ENCODE peak calls at places on chromosome 16, in four cellular contexts. F is uterus, X is right lobe of liver, C is mucosa of descending colon. S is an unnamed sample.

GRCh38 chr16:1790261-1790610 is 3.3 kb downstream of the IGFALS start:
- DNase-seq in F (no peak), X (no peak), C (no peak), S (no peak)

GRCh38 chr16:66435896-66436295 is 8.8 kb downstream of the BEAN1 start:
- DNase-seq in F (no peak), X (no peak), C (no peak), S (no peak)

GRCh38 chr16:14955546-14956231 is 18.4 kb downstream of the NPIPA1 start:
- DNase-seq in F (no peak), X (peak), C (no peak), S (no peak)

GRCh38 chr16:81693047-81693446 is 86.0 kb upstream of the PLCG2 start:
- DNase-seq in F (no peak), X (peak), C (no peak), S (no peak)

GRCh38 chr16:83552193-83552592 is 255.6 kb upstream of the HSBP1 start:
- DNase-seq in F (no peak), X (no peak), C (no peak), S (peak)

GRCh38 chr16:87297407-87297806 is 19.8 kb downstream of the C16orf95 start:
- DNase-seq in F (no peak), X (no peak), C (no peak), S (no peak)

GRCh38 chr16:66878067-66878466 is 2.2 kb upstream of the PDP2 start:
- DNase-seq in F (no peak), X (no peak), C (no peak), S (no peak)

GRCh38 chr16:85641776-85642176 is 28.7 kb downstream of the GSE1 start:
- DNase-seq in F (no peak), X (peak), C (peak), S (no peak)

GRCh38 chr16:1019234-1019933 is 37.8 kb downstream of the SOX8 start:
- DNase-seq in F (no peak), X (no peak), C (no peak), S (no peak)

GRCh38 chr16:71721066-71721740 is 3.3 kb downstream of the PHLPP2 start:
- DNase-seq in F (no peak), X (no peak), C (no peak), S (no peak)

GRCh38 chr16:66984902-66985311 is 3.5 kb upstream of the CES4A start:
- DNase-seq in F (no peak), X (no peak), C (no peak), S (no peak)

GRCh38 chr16:70157105-70157476 is 16.5 kb upstream of the CLEC18C start:
- DNase-seq in F (no peak), X (no peak), C (no peak), S (no peak)

GRCh38 chr16:7458144-7458543 is 125.5 kb downstream of the RBFOX1 start:
- DNase-seq in F (no peak), X (no peak), C (no peak), S (no peak)

DNA sequence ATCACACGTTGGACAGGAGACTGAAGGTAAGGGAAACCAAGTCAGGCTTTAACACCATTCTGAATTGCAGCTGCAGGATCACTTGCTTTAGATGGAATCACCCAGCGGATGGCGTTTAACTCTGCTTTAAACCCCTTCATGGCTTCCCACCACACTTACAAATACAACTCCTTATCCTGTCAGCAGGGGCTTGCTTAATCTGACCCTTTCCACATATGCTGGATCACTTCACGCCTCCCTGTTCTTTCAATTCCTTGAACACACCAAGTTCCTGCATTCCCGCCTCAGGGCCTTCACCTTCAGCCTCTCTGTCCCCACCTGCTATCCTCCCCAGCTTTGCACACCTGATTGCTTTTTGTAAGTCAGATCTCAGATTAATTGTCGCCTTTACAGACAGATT is 442.2 kb downstream of the MAF start:
- DNase-seq in F (no peak), X (no peak), C (no peak), S (no peak)
- TF ChIP-seq CTCF in F (no peak), X (no peak), C (no peak), S (no peak)

GRCh38 chr16:4090476-4090875 is 25.8 kb downstream of the ADCY9 start:
- DNase-seq in F (no peak), X (peak), C (no peak), S (no peak)
- H3K4me3 ChIP-seq in F (no peak), X (peak), C (no peak), S (peak)

GRCh38 chr16:89917773-89918452 is 749 bp upstream of the MC1R start:
- DNase-seq in F (peak), X (peak), C (peak), S (peak)

GRCh38 chr16:89921131-89921698 is 1.9 kb upstream of the TUBB3 start:
- DNase-seq in F (no peak), X (no peak), C (no peak), S (no peak)

GRCh38 chr16:89920723-89921122 is 2.1 kb downstream of the MC1R start:
- DNase-seq in F (no peak), X (no peak), C (no peak), S (no peak)

GRCh38 chr16:89919535-89920406 is 1.1 kb downstream of the MC1R start:
- DNase-seq in F (no peak), X (no peak), C (no peak), S (no peak)

DNA sequence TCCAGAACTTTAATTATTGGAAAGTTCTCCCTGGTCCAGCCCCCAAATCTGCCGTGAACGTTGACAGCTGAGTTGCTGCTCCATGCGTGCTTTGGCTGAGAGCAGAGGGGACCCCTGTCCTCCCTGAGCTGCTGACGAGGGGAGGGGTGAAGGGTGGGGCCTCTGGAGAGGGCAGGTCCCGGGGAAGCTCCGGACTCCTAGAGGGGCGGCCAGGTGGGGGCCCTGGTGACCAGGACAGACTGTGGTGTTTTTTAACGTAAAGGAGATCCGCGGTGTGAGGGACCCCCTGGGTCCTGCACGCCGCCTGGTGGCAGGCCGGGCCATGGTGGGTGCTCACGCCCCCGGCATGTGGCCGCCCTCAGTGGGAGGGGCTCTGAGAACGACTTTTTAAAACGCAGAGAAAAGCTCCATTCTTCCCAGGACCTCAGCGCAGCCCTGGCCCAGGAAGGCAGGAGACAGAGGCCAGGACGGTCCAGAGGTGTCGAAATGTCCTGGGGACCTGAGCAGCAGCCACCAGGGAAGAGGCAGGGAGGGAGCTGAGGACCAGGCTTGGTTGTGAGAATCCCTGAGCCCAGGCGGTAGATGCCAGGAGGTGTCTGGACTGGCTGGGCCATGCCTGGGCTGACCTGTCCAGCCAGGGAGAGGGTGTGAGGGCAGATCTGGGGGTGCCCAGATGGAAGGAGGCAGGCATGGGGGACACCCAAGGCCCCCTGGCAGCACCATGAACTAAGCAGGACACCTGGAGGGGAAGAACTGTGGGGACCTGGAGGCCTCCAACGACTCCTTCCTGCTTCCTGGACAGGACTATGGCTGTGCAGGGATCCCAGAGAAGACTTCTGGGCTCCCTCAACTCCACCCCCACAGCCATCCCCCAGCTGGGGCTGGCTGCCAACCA is at the start of gene MC1R:
- DNase-seq in F (no peak), X (no peak), C (peak), S (no peak)
- TF ChIP-seq CTCF in F (no peak), X (peak), C (peak), S (peak)

GRCh38 chr16:54509406-54509931 is 222.9 kb upstream of the IRX3 start:
- DNase-seq in F (no peak), X (no peak), C (no peak), S (no peak)

GRCh38 chr16:54505479-54506247 is 219.1 kb upstream of the IRX3 start:
- DNase-seq in F (no peak), X (no peak), C (no peak), S (no peak)

GRCh38 chr16:54507091-54507490 is 220.5 kb upstream of the IRX3 start:
- DNase-seq in F (no peak), X (no peak), C (no peak), S (no peak)

GRCh38 chr16:54504372-54504771 is 217.8 kb upstream of the IRX3 start:
- DNase-seq in F (peak), X (no peak), C (peak), S (no peak)

GRCh38 chr16:54506691-54507090 is 220.1 kb upstream of the IRX3 start:
- DNase-seq in F (no peak), X (no peak), C (no peak), S (no peak)
- H3K4me3 ChIP-seq in F (no peak), X (no peak), C (no peak), S (no peak)

GRCh38 chr16:30922960-30923535 is 324 bp upstream of the FBXL19 start:
- DNase-seq in F (peak), X (peak), C (peak), S (peak)

GRCh38 chr16:30921459-30921747 is 2.0 kb upstream of the FBXL19 start:
- DNase-seq in F (no peak), X (no peak), C (no peak), S (no peak)

GRCh38 chr16:30923554-30924085 is at the start of gene FBXL19:
- DNase-seq in F (no peak), X (peak), C (peak), S (no peak)

GRCh38 chr16:30921748-30922419 is 1.5 kb upstream of the FBXL19 start:
- DNase-seq in F (peak), X (peak), C (peak), S (no peak)

DNA sequence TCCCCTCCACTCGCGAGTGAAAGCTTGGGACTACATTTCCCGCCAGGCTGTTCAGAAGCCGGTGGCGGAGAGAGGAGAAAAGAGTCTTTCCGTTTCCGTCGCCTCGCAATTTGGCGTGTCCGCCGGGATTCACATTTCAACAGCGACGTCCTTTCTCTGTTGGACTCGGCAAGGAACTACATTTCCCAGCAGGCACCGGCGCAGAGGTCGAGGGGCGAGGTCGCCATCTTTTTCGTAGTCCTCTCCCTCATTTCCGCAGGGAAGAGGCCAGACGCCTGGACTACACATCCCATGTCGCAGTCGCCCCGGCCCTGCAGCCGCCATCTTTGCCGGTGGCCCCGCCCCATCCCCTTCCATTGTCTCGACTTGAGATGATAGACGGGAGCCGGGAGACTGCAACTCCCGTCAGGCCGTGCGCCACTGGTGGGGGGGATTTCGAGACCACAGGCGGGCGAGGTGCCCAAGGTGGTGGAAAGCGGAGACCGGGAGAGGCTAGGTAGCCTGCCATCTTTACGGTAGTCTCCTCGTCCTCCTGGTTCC is 882 bp upstream of the FBXL19 start:
- DNase-seq in F (peak), X (peak), C (peak), S (peak)
- TF ChIP-seq CTCF in F (no peak), X (no peak), C (peak), S (no peak)

DNA sequence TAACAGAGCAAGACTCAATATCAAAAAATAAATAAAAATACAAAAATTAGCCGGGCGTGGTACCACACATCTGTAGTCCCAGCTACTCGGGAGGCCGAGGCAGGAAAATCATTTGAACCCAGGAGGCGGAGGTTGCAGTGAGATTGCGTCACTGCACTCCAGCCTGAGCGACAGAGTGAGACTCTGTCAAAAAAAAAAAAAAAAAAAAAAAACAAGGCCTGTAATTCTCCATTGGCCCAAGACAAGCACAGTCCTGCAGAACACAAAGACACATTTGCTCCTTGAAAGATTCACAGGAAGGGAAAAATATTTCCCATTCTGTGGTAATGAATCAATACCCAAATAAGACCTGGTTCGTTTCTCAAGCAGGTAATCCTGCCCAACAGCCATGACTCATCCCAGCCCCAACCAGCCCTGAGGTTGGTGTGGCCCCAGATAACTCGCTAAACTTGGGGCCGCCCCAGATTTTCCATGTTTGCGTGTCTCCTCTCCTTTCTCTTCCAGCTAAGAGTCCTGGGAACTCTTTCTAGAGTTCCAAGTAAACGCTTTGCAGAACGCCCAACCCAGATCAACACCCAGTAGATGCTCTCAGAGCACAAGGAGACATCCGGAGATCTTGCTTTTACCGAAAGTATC is 40.3 kb upstream of the SNN start:
- DNase-seq in F (no peak), X (no peak), C (no peak), S (peak)
- H3K4me3 ChIP-seq in F (no peak), X (no peak), C (no peak), S (no peak)

GRCh38 chr16:47392114-47392513 is 68.7 kb downstream of the ITFG1 start:
- DNase-seq in F (no peak), X (no peak), C (no peak), S (no peak)

GRCh38 chr16:47395733-47396503 is 64.9 kb downstream of the ITFG1 start:
- DNase-seq in F (no peak), X (no peak), C (no peak), S (no peak)
- TF ChIP-seq CTCF in F (no peak), X (no peak), C (no peak), S (no peak)

GRCh38 chr16:10938844-10939648 is 3.2 kb downstream of the DEXI start:
- DNase-seq in F (no peak), X (no peak), C (no peak), S (no peak)

GRCh38 chr16:10940501-10941079 is 1.7 kb downstream of the DEXI start:
- DNase-seq in F (no peak), X (peak), C (no peak), S (no peak)

GRCh38 chr16:10938321-10938720 is 3.9 kb downstream of the DEXI start:
- DNase-seq in F (no peak), X (no peak), C (no peak), S (no peak)

GRCh38 chr16:10941127-10941933 is 938 bp downstream of the DEXI start:
- DNase-seq in F (no peak), X (peak), C (no peak), S (no peak)

DNA sequence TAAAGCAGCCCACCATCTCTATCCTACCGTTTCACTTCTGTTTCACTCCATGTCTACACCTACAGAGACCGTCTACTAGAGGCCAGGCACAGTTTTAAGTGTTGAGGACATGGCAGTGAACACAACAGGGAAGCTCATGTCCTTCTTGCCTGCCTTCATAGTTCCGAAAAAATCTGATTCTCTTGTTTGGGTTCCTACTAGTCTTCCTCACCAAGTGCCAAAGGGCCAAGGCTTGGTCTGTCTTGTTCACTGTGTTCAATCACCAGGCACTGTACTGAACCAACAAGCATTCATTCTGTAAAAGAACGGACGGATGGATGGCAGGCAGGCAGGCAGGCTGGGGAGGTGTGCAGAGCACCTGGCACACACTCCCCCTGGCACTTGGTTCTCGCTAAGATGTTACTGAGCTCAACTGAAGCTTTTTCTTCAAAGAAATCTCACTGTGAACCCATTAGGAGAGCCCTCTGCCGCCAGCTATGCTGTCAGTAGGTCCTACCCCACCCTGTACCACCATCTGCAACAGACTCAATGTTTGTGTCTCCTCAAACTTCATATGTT is 2.5 kb downstream of the DEXI start:
- DNase-seq in F (no peak), X (no peak), C (no peak), S (no peak)
- H3K4me3 ChIP-seq in F (no peak), X (peak), C (no peak), S (peak)

GRCh38 chr16:20415541-20415940 is 6.2 kb downstream of the ACSM5 start:
- DNase-seq in F (no peak), X (no peak), C (no peak), S (no peak)
- TF ChIP-seq CTCF in F (no peak), X (no peak), C (no peak), S (no peak)

GRCh38 chr16:29807426-29808218 is 1.3 kb downstream of the MAZ start:
- DNase-seq in F (peak), X (peak), C (peak), S (no peak)

GRCh38 chr16:29810699-29811169 is 1.3 kb upstream of the PRRT2 start:
- DNase-seq in F (no peak), X (no peak), C (no peak), S (no peak)

GRCh38 chr16:29809850-29810698 is 1.9 kb upstream of the PRRT2 start:
- DNase-seq in F (peak), X (no peak), C (peak), S (no peak)

GRCh38 chr16:29808219-29808900 is 2.0 kb downstream of the MAZ start:
- DNase-seq in F (peak), X (no peak), C (peak), S (no peak)

DNA sequence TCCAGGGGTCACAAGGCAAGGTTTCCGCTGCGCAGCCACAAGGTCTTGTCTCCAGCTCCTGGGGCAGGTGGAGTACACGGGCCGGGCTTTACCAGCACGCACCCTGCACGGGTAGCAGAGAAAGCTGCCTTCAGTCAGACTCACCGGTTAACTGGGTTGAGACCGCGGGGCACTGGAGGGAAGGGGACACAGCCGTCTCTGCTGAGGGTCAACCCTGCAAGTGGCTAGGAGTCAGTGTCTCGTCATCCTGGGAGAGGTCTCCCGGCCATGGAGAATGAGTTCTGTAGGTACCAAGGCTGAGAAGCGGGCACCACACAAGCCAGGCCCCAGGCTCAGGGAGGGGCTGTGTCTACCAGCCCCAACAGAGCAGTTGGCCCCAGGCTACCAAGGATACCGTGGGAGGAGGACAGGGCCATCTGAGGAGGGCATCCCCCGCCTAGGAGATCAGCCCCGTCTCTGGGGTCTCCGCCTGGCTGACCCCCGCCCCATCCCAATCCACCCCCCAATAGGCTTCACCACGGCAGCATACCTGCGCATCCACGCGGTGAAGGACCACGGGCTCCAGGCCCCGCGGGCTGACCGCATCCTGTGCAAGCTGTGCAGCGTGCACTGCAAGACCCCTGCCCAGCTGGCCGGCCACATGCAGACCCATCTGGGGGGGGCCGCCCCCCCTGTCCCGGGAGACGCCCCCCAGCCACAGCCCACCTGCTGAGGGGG is 2.8 kb upstream of the PRRT2 start:
- DNase-seq in F (peak), X (no peak), C (no peak), S (no peak)
- H3K4me3 ChIP-seq in F (no peak), X (no peak), C (no peak), S (no peak)

S was measured in epithelial cell of proximal tubule.